ENCODE peak calls at places on chromosome 3, in eight cellular contexts. X, V, I, W, S, N, F and L are unnamed samples.

GRCh38 chr3:52067046-52067445 is 10.7 kb upstream of the DUSP7 start:
- DNase-seq in W (no peak), F (no peak), N (no peak), V (no peak), I (no peak), S (no peak), X (no peak), L (no peak)

GRCh38 chr3:147333098-147333497 is 73.2 kb downstream of the ZIC4 start:
- DNase-seq in S (no peak), N (no peak), I (no peak), W (no peak), V (no peak), X (no peak), F (no peak), L (peak; percentile 22)

GRCh38 chr3:189368384-189368783 is 196.6 kb downstream of the TPRG1 start:
- DNase-seq in N (no peak), F (no peak), I (no peak), S (no peak), X (no peak), V (no peak), W (no peak), L (no peak)

GRCh38 chr3:188090626-188091309 is 63.2 kb upstream of the LPP start:
- DNase-seq in X (no peak), F (no peak), V (no peak), W (no peak), N (no peak), S (no peak), I (no peak), L (no peak)

GRCh38 chr3:128794788-128795649 is 69.0 kb downstream of the RAB7A start:
- DNase-seq in W (peak; percentile 49), F (peak; percentile 82), S (peak; percentile 67), N (peak; percentile 87), X (peak; percentile 27), I (peak; percentile 44), V (peak; percentile 83), L (peak; percentile 64)

GRCh38 chr3:19190602-19191001 is 42.3 kb downstream of the KCNH8 start:
- DNase-seq in N (no peak), S (no peak), F (no peak), I (no peak), W (no peak), X (no peak), V (peak; percentile 4), L (no peak)

GRCh38 chr3:156174229-156174847 is 54.0 kb downstream of the KCNAB1 start:
- DNase-seq in V (no peak), N (peak; percentile 40), W (no peak), S (peak; percentile 36), F (no peak), I (no peak), X (no peak), L (no peak)

GRCh38 chr3:168812234-168812633 is 716.5 kb upstream of the GOLIM4 start:
- DNase-seq in W (peak; percentile 78), V (no peak), S (peak; percentile 17), I (no peak), N (peak; percentile 33), F (no peak), X (no peak), L (no peak)

GRCh38 chr3:129793947-129794318 is 99.6 kb downstream of the TMCC1 start:
- DNase-seq in W (peak; percentile 16), X (no peak), N (peak; percentile 43), F (peak; percentile 8), V (no peak), I (no peak), S (no peak), L (no peak)

GRCh38 chr3:182105875-182106274 is 394.1 kb downstream of the SOX2 start:
- DNase-seq in N (no peak), F (no peak), I (no peak), V (no peak), X (no peak), W (no peak), S (no peak), L (no peak)

GRCh38 chr3:159928692-159929091 is 59.9 kb upstream of the IL12A start:
- DNase-seq in W (no peak), X (no peak), F (no peak), V (no peak), S (peak; percentile 97), N (no peak), I (no peak), L (no peak)

DNA sequence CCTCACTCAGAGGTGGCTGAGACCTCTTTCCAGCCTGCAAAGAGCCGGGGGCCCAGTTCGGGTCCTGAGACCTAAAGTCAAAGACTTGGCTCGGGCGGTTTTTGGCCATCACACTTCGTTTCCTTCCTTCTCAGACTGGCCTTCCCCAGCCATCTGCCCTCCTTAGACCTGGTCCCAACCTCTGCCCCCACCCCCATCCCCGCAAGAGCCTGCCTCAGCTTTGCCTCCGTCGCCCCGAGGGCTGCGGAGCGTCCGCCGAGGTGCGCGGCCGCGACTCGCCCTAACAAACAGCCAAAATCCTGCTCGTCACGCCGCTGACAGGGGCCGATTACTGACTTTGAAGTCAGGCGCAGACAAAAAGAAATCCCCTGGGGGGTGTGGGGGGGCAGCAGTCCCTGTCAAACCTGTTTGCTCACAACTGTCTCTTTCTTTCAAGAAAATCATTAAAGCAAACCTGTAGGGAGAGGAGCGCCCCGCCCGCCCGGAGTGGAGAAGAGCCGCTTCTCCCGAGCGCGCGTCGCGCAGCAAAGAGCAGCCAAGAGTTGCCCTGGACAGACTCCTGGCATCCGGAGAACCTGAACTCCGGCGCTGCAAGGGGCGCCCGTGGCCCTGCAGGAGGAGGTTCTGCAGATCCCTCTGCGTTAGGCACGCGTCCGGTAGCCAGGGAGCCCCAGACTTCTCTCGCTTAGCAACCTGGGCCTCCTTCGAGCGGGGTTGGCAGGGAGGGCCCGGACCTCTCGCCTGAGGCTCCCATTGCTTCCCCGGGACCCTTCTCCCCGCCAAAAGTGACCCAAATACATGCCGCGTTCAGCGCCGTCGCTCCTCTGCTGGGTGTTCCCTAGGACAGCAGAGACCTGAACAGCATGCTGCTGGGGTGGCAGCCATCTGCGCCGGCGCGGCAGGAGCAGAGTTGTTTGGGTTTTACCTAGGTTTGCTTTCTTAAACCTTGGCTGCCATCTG is 4.5 kb downstream of the SOX14 start:
- DNase-seq in I (no peak), X (no peak), F (no peak), W (no peak), V (no peak), S (no peak), N (peak; percentile 71), L (no peak)
- H3K4me3 ChIP-seq in I (no peak overlapping the region), X (no peak overlapping the region), F (peak overlapping the region; percentile 44), W (peak overlapping the region; percentile 24), V (no peak overlapping the region), S (peak overlapping the region; percentile 18), N (peak overlapping the region; percentile 18), L (no peak overlapping the region)

GRCh38 chr3:45322616-45323015 is 65.8 kb upstream of the LARS2 start:
- DNase-seq in X (no peak), F (no peak), S (no peak), W (no peak), V (no peak), I (no peak), N (no peak), L (no peak)

GRCh38 chr3:45318712-45319111 is 69.7 kb upstream of the LARS2 start:
- DNase-seq in V (no peak), I (no peak), S (no peak), N (peak; percentile 65), W (peak; percentile 46), F (no peak), X (no peak), L (no peak)

GRCh38 chr3:45319231-45320085 is 68.9 kb upstream of the LARS2 start:
- DNase-seq in I (no peak), S (no peak), W (no peak), F (no peak), N (no peak), V (no peak), X (no peak), L (no peak)

GRCh38 chr3:45321607-45322391 is 66.6 kb upstream of the LARS2 start:
- DNase-seq in S (no peak), I (no peak), V (peak; percentile 29), W (no peak), F (no peak), X (no peak), N (peak; percentile 47), L (peak; percentile 88)

DNA sequence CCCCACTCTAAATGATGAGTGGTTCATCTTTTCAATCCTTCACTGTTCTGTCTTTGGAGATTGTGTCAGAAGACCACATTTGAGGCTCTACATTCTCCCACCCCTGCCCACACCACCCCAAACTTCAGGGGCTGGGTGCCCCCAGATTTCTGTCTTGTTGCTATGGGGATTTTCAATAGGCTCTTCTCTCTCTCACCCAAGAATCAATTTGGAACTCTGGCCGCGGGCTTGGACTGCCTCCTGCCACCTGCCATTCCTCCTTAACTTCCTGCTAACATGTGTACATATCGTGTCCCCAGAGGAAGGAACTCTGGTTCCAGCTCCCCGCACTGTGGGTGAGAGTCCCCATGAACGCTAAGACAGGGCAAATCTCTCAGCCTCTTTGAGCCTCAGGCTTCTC is 67.4 kb upstream of the LARS2 start:
- DNase-seq in N (no peak), X (no peak), F (no peak), V (no peak), S (no peak), I (no peak), W (no peak), L (no peak)
- H3K27me3 ChIP-seq in N (no peaks in the 10 kb centered on the region), X (no peaks in the 10 kb centered on the region), F (no peaks in the 10 kb centered on the region), V (peaks cover 2% of the 10 kb centered on the region), S (peaks cover 10% of the 10 kb centered on the region), I (no peaks in the 10 kb centered on the region), W (no peaks in the 10 kb centered on the region), L (no peaks in the 10 kb centered on the region)

GRCh38 chr3:66797916-66798560 is 200.1 kb upstream of the KBTBD8 start:
- DNase-seq in S (peak; percentile 86), W (peak; percentile 73), X (no peak), F (no peak), V (no peak), I (peak; percentile 24), N (peak; percentile 77), L (no peak)
- H3K4me3 ChIP-seq in S (no peak overlapping the region), W (no peak overlapping the region), X (no peak overlapping the region), F (no peak overlapping the region), V (no peak overlapping the region), I (no peak overlapping the region), N (peak overlapping the region; percentile 20), L (no peak overlapping the region)

GRCh38 chr3:27721717-27722564 is at the start of gene EOMES:
- DNase-seq in N (peak; percentile 91), S (peak; percentile 46), V (peak; percentile 85), I (no peak), X (peak; percentile 63), W (peak; percentile 67), F (peak; percentile 46), L (peak; percentile 86)
- H3K27me3 ChIP-seq in N (peaks cover 98% of the 10 kb centered on the region), S (peaks cover 65% of the 10 kb centered on the region), V (peaks cover 46% of the 10 kb centered on the region), I (no peaks in the 10 kb centered on the region), X (peaks cover 52% of the 10 kb centered on the region), W (peaks cover 96% of the 10 kb centered on the region), F (peaks cover 7% of the 10 kb centered on the region), L (no peaks in the 10 kb centered on the region)

GRCh38 chr3:170320471-170321121 is 36.9 kb upstream of the SKIL start:
- DNase-seq in F (no peak), S (no peak), I (no peak), V (no peak), W (no peak), N (no peak), X (no peak), L (no peak)
- H3K4me3 ChIP-seq in F (no peak overlapping the region), S (no peak overlapping the region), I (no peak overlapping the region), V (no peak overlapping the region), W (no peak overlapping the region), N (no peak overlapping the region), X (no peak overlapping the region), L (no peak overlapping the region)